ENCODE peak calls at places on chromosome 17, in eight cellular contexts. One of them, this sample, is unnamed.

GRCh38 chr17:65785109-65785508 is 223.7 kb upstream of the AXIN2 start:
- DNase-seq in T-helper 17 cell: no peak
- DNase-seq in stimulated activated CD8-positive, alpha-beta memory T cell treated with anti-CD3 and anti-CD28 coated beads, Interleukin-15, amount 100 ng/mL, for 24 hours: no peak
- DNase-seq in AML-193: peak; percentile 32
- DNase-seq in small intestine: peak; percentile 29
- DNase-seq in renal cortical epithelial cell: peak; percentile 98
- DNase-seq in AG08395: peak; percentile 26
- DNase-seq in activated CD8-positive, alpha-beta T cell treated with anti-CD3 and anti-CD28 coated beads, Interleukin-2, amount 10 ng/mL, durations not matched to agents 7 days and 5 days: no peak
- DNase-seq in this sample: no peak

GRCh38 chr17:76519667-76520066 is 17.8 kb downstream of the CYGB start:
- DNase-seq in T-helper 17 cell: no peak
- DNase-seq in stimulated activated CD8-positive, alpha-beta memory T cell treated with anti-CD3 and anti-CD28 coated beads, Interleukin-15, amount 100 ng/mL, for 24 hours: no peak
- DNase-seq in AML-193: no peak
- DNase-seq in small intestine: no peak
- DNase-seq in renal cortical epithelial cell: no peak
- DNase-seq in AG08395: no peak
- DNase-seq in activated CD8-positive, alpha-beta T cell treated with anti-CD3 and anti-CD28 coated beads, Interleukin-2, amount 10 ng/mL, durations not matched to agents 7 days and 5 days: no peak
- DNase-seq in this sample: no peak

GRCh38 chr17:1060991-1061390 is 64.1 kb downstream of the TIMM22 start:
- DNase-seq in T-helper 17 cell: no peak
- DNase-seq in stimulated activated CD8-positive, alpha-beta memory T cell treated with anti-CD3 and anti-CD28 coated beads, Interleukin-15, amount 100 ng/mL, for 24 hours: no peak
- DNase-seq in AML-193: no peak
- DNase-seq in small intestine: no peak
- DNase-seq in renal cortical epithelial cell: peak; percentile 97
- DNase-seq in AG08395: peak; percentile 99
- DNase-seq in activated CD8-positive, alpha-beta T cell treated with anti-CD3 and anti-CD28 coated beads, Interleukin-2, amount 10 ng/mL, durations not matched to agents 7 days and 5 days: peak; percentile 34
- DNase-seq in this sample: peak; percentile 16

GRCh38 chr17:80866050-80866793 is 125.4 kb upstream of the CHMP6 start:
- DNase-seq in T-helper 17 cell: peak; percentile 34
- DNase-seq in stimulated activated CD8-positive, alpha-beta memory T cell treated with anti-CD3 and anti-CD28 coated beads, Interleukin-15, amount 100 ng/mL, for 24 hours: no peak
- DNase-seq in AML-193: peak; percentile 56
- DNase-seq in small intestine: peak; percentile 56
- DNase-seq in renal cortical epithelial cell: peak; percentile 44
- DNase-seq in AG08395: peak; percentile 79
- DNase-seq in activated CD8-positive, alpha-beta T cell treated with anti-CD3 and anti-CD28 coated beads, Interleukin-2, amount 10 ng/mL, durations not matched to agents 7 days and 5 days: peak; percentile 81
- DNase-seq in this sample: peak; percentile 62

GRCh38 chr17:68437979-68438877 is 19.1 kb downstream of the WIPI1 start:
- DNase-seq in T-helper 17 cell: no peak
- DNase-seq in stimulated activated CD8-positive, alpha-beta memory T cell treated with anti-CD3 and anti-CD28 coated beads, Interleukin-15, amount 100 ng/mL, for 24 hours: no peak
- DNase-seq in AML-193: peak; percentile 66
- DNase-seq in small intestine: peak; percentile 79
- DNase-seq in renal cortical epithelial cell: no peak
- DNase-seq in AG08395: peak; percentile 17
- DNase-seq in activated CD8-positive, alpha-beta T cell treated with anti-CD3 and anti-CD28 coated beads, Interleukin-2, amount 10 ng/mL, durations not matched to agents 7 days and 5 days: peak; percentile 78
- DNase-seq in this sample: no peak

GRCh38 chr17:69031839-69032238 is 28.9 kb downstream of the ABCA9 start:
- DNase-seq in T-helper 17 cell: no peak
- DNase-seq in stimulated activated CD8-positive, alpha-beta memory T cell treated with anti-CD3 and anti-CD28 coated beads, Interleukin-15, amount 100 ng/mL, for 24 hours: no peak
- DNase-seq in AML-193: no peak
- DNase-seq in small intestine: peak; percentile 69
- DNase-seq in renal cortical epithelial cell: no peak
- DNase-seq in AG08395: no peak
- DNase-seq in activated CD8-positive, alpha-beta T cell treated with anti-CD3 and anti-CD28 coated beads, Interleukin-2, amount 10 ng/mL, durations not matched to agents 7 days and 5 days: no peak
- DNase-seq in this sample: no peak

GRCh38 chr17:27480699-27481098 is 24.5 kb downstream of the KSR1 start:
- DNase-seq in T-helper 17 cell: no peak
- DNase-seq in stimulated activated CD8-positive, alpha-beta memory T cell treated with anti-CD3 and anti-CD28 coated beads, Interleukin-15, amount 100 ng/mL, for 24 hours: no peak
- DNase-seq in AML-193: no peak
- DNase-seq in small intestine: no peak
- DNase-seq in renal cortical epithelial cell: no peak
- DNase-seq in AG08395: no peak
- DNase-seq in activated CD8-positive, alpha-beta T cell treated with anti-CD3 and anti-CD28 coated beads, Interleukin-2, amount 10 ng/mL, durations not matched to agents 7 days and 5 days: no peak
- DNase-seq in this sample: no peak

GRCh38 chr17:82367724-82368524 is 3.6 kb upstream of the UTS2R start:
- DNase-seq in T-helper 17 cell: no peak
- DNase-seq in stimulated activated CD8-positive, alpha-beta memory T cell treated with anti-CD3 and anti-CD28 coated beads, Interleukin-15, amount 100 ng/mL, for 24 hours: no peak
- DNase-seq in AML-193: no peak
- DNase-seq in small intestine: no peak
- DNase-seq in renal cortical epithelial cell: no peak
- DNase-seq in AG08395: no peak
- DNase-seq in activated CD8-positive, alpha-beta T cell treated with anti-CD3 and anti-CD28 coated beads, Interleukin-2, amount 10 ng/mL, durations not matched to agents 7 days and 5 days: no peak
- DNase-seq in this sample: peak; percentile 55

GRCh38 chr17:14331200-14331981 is 30.5 kb downstream of the HS3ST3B1 start:
- DNase-seq in T-helper 17 cell: no peak
- DNase-seq in stimulated activated CD8-positive, alpha-beta memory T cell treated with anti-CD3 and anti-CD28 coated beads, Interleukin-15, amount 100 ng/mL, for 24 hours: no peak
- DNase-seq in AML-193: no peak
- DNase-seq in small intestine: no peak
- DNase-seq in renal cortical epithelial cell: no peak
- DNase-seq in AG08395: no peak
- DNase-seq in activated CD8-positive, alpha-beta T cell treated with anti-CD3 and anti-CD28 coated beads, Interleukin-2, amount 10 ng/mL, durations not matched to agents 7 days and 5 days: no peak
- DNase-seq in this sample: no peak

GRCh38 chr17:14741516-14741915 is 440.6 kb downstream of the HS3ST3B1 start:
- DNase-seq in T-helper 17 cell: no peak
- DNase-seq in stimulated activated CD8-positive, alpha-beta memory T cell treated with anti-CD3 and anti-CD28 coated beads, Interleukin-15, amount 100 ng/mL, for 24 hours: no peak
- DNase-seq in AML-193: no peak
- DNase-seq in small intestine: no peak
- DNase-seq in renal cortical epithelial cell: no peak
- DNase-seq in AG08395: no peak
- DNase-seq in activated CD8-positive, alpha-beta T cell treated with anti-CD3 and anti-CD28 coated beads, Interleukin-2, amount 10 ng/mL, durations not matched to agents 7 days and 5 days: no peak
- DNase-seq in this sample: no peak

GRCh38 chr17:29112780-29113295 is 67.4 kb downstream of the MYO18A start:
- DNase-seq in T-helper 17 cell: no peak
- DNase-seq in stimulated activated CD8-positive, alpha-beta memory T cell treated with anti-CD3 and anti-CD28 coated beads, Interleukin-15, amount 100 ng/mL, for 24 hours: no peak
- DNase-seq in AML-193: no peak
- DNase-seq in small intestine: no peak
- DNase-seq in renal cortical epithelial cell: peak; percentile 70
- DNase-seq in AG08395: no peak
- DNase-seq in activated CD8-positive, alpha-beta T cell treated with anti-CD3 and anti-CD28 coated beads, Interleukin-2, amount 10 ng/mL, durations not matched to agents 7 days and 5 days: no peak
- DNase-seq in this sample: no peak

GRCh38 chr17:37701424-37702020 is 43.3 kb downstream of the HNF1B start:
- DNase-seq in T-helper 17 cell: no peak
- DNase-seq in stimulated activated CD8-positive, alpha-beta memory T cell treated with anti-CD3 and anti-CD28 coated beads, Interleukin-15, amount 100 ng/mL, for 24 hours: peak; percentile 6
- DNase-seq in AML-193: peak; percentile 85
- DNase-seq in small intestine: peak; percentile 51
- DNase-seq in renal cortical epithelial cell: no peak
- DNase-seq in AG08395: no peak
- DNase-seq in activated CD8-positive, alpha-beta T cell treated with anti-CD3 and anti-CD28 coated beads, Interleukin-2, amount 10 ng/mL, durations not matched to agents 7 days and 5 days: peak; percentile 65
- DNase-seq in this sample: peak; percentile 8

GRCh38 chr17:45248132-45248936 is 13.6 kb downstream of the SPATA32 start:
- DNase-seq in T-helper 17 cell: peak; percentile 80
- DNase-seq in stimulated activated CD8-positive, alpha-beta memory T cell treated with anti-CD3 and anti-CD28 coated beads, Interleukin-15, amount 100 ng/mL, for 24 hours: no peak
- DNase-seq in AML-193: peak; percentile 24
- DNase-seq in small intestine: peak; percentile 83
- DNase-seq in renal cortical epithelial cell: no peak
- DNase-seq in AG08395: no peak
- DNase-seq in activated CD8-positive, alpha-beta T cell treated with anti-CD3 and anti-CD28 coated beads, Interleukin-2, amount 10 ng/mL, durations not matched to agents 7 days and 5 days: peak; percentile 92
- DNase-seq in this sample: no peak

GRCh38 chr17:1997587-1998425 is 27.3 kb downstream of the RTN4RL1 start:
- DNase-seq in T-helper 17 cell: no peak
- DNase-seq in stimulated activated CD8-positive, alpha-beta memory T cell treated with anti-CD3 and anti-CD28 coated beads, Interleukin-15, amount 100 ng/mL, for 24 hours: no peak
- DNase-seq in AML-193: no peak
- DNase-seq in small intestine: peak; percentile 90
- DNase-seq in renal cortical epithelial cell: peak; percentile 21
- DNase-seq in AG08395: no peak
- DNase-seq in activated CD8-positive, alpha-beta T cell treated with anti-CD3 and anti-CD28 coated beads, Interleukin-2, amount 10 ng/mL, durations not matched to agents 7 days and 5 days: no peak
- DNase-seq in this sample: peak; percentile 41

GRCh38 chr17:28899212-28899815 is 1.8 kb upstream of the FLOT2 start:
- DNase-seq in T-helper 17 cell: no peak
- DNase-seq in stimulated activated CD8-positive, alpha-beta memory T cell treated with anti-CD3 and anti-CD28 coated beads, Interleukin-15, amount 100 ng/mL, for 24 hours: no peak
- DNase-seq in AML-193: peak; percentile 19
- DNase-seq in small intestine: no peak
- DNase-seq in renal cortical epithelial cell: no peak
- DNase-seq in AG08395: no peak
- DNase-seq in activated CD8-positive, alpha-beta T cell treated with anti-CD3 and anti-CD28 coated beads, Interleukin-2, amount 10 ng/mL, durations not matched to agents 7 days and 5 days: no peak
- DNase-seq in this sample: no peak

GRCh38 chr17:36869856-36870617 is 67.2 kb upstream of the LHX1 start:
- DNase-seq in T-helper 17 cell: no peak
- DNase-seq in stimulated activated CD8-positive, alpha-beta memory T cell treated with anti-CD3 and anti-CD28 coated beads, Interleukin-15, amount 100 ng/mL, for 24 hours: no peak
- DNase-seq in AML-193: no peak
- DNase-seq in small intestine: no peak
- DNase-seq in renal cortical epithelial cell: peak; percentile 56
- DNase-seq in AG08395: no peak
- DNase-seq in activated CD8-positive, alpha-beta T cell treated with anti-CD3 and anti-CD28 coated beads, Interleukin-2, amount 10 ng/mL, durations not matched to agents 7 days and 5 days: no peak
- DNase-seq in this sample: no peak

GRCh38 chr17:43714338-43715149 is 44.0 kb downstream of the SOST start:
- DNase-seq in T-helper 17 cell: no peak
- DNase-seq in stimulated activated CD8-positive, alpha-beta memory T cell treated with anti-CD3 and anti-CD28 coated beads, Interleukin-15, amount 100 ng/mL, for 24 hours: no peak
- DNase-seq in AML-193: no peak
- DNase-seq in small intestine: no peak
- DNase-seq in renal cortical epithelial cell: peak; percentile 95
- DNase-seq in AG08395: peak; percentile 59
- DNase-seq in activated CD8-positive, alpha-beta T cell treated with anti-CD3 and anti-CD28 coated beads, Interleukin-2, amount 10 ng/mL, durations not matched to agents 7 days and 5 days: no peak
- DNase-seq in this sample: no peak

GRCh38 chr17:5584971-5585794 is 874 bp upstream of the NLRP1 start:
- DNase-seq in T-helper 17 cell: no peak
- DNase-seq in stimulated activated CD8-positive, alpha-beta memory T cell treated with anti-CD3 and anti-CD28 coated beads, Interleukin-15, amount 100 ng/mL, for 24 hours: no peak
- DNase-seq in AML-193: no peak
- DNase-seq in small intestine: no peak
- DNase-seq in renal cortical epithelial cell: peak; percentile 91
- DNase-seq in AG08395: peak; percentile 88
- DNase-seq in activated CD8-positive, alpha-beta T cell treated with anti-CD3 and anti-CD28 coated beads, Interleukin-2, amount 10 ng/mL, durations not matched to agents 7 days and 5 days: no peak
- DNase-seq in this sample: no peak

GRCh38 chr17:45997166-45997565 is 1.9 kb upstream of the STH start:
- DNase-seq in T-helper 17 cell: no peak
- DNase-seq in stimulated activated CD8-positive, alpha-beta memory T cell treated with anti-CD3 and anti-CD28 coated beads, Interleukin-15, amount 100 ng/mL, for 24 hours: no peak
- DNase-seq in AML-193: no peak
- DNase-seq in small intestine: no peak
- DNase-seq in renal cortical epithelial cell: no peak
- DNase-seq in AG08395: no peak
- DNase-seq in activated CD8-positive, alpha-beta T cell treated with anti-CD3 and anti-CD28 coated beads, Interleukin-2, amount 10 ng/mL, durations not matched to agents 7 days and 5 days: no peak
- DNase-seq in this sample: no peak

GRCh38 chr17:50609376-50610074 is 25.2 kb upstream of the ABCC3 start:
- DNase-seq in T-helper 17 cell: no peak
- DNase-seq in stimulated activated CD8-positive, alpha-beta memory T cell treated with anti-CD3 and anti-CD28 coated beads, Interleukin-15, amount 100 ng/mL, for 24 hours: no peak
- DNase-seq in AML-193: no peak
- DNase-seq in small intestine: no peak
- DNase-seq in renal cortical epithelial cell: no peak
- DNase-seq in AG08395: no peak
- DNase-seq in activated CD8-positive, alpha-beta T cell treated with anti-CD3 and anti-CD28 coated beads, Interleukin-2, amount 10 ng/mL, durations not matched to agents 7 days and 5 days: no peak
- DNase-seq in this sample: peak; percentile 83

GRCh38 chr17:81910840-81911276 is 341 bp downstream of the PCYT2 start:
- DNase-seq in T-helper 17 cell: no peak
- DNase-seq in stimulated activated CD8-positive, alpha-beta memory T cell treated with anti-CD3 and anti-CD28 coated beads, Interleukin-15, amount 100 ng/mL, for 24 hours: no peak
- DNase-seq in AML-193: no peak
- DNase-seq in small intestine: no peak
- DNase-seq in renal cortical epithelial cell: no peak
- DNase-seq in AG08395: no peak
- DNase-seq in activated CD8-positive, alpha-beta T cell treated with anti-CD3 and anti-CD28 coated beads, Interleukin-2, amount 10 ng/mL, durations not matched to agents 7 days and 5 days: peak; percentile 43
- DNase-seq in this sample: peak; percentile 59

GRCh38 chr17:61217878-61218437 is 181.7 kb upstream of the TBX2 start:
- DNase-seq in T-helper 17 cell: no peak
- DNase-seq in stimulated activated CD8-positive, alpha-beta memory T cell treated with anti-CD3 and anti-CD28 coated beads, Interleukin-15, amount 100 ng/mL, for 24 hours: no peak
- DNase-seq in AML-193: no peak
- DNase-seq in small intestine: no peak
- DNase-seq in renal cortical epithelial cell: no peak
- DNase-seq in AG08395: no peak
- DNase-seq in activated CD8-positive, alpha-beta T cell treated with anti-CD3 and anti-CD28 coated beads, Interleukin-2, amount 10 ng/mL, durations not matched to agents 7 days and 5 days: no peak
- DNase-seq in this sample: no peak

GRCh38 chr17:20071824-20072691 is 62.9 kb downstream of the SPECC1 start:
- DNase-seq in T-helper 17 cell: no peak
- DNase-seq in stimulated activated CD8-positive, alpha-beta memory T cell treated with anti-CD3 and anti-CD28 coated beads, Interleukin-15, amount 100 ng/mL, for 24 hours: no peak
- DNase-seq in AML-193: no peak
- DNase-seq in small intestine: no peak
- DNase-seq in renal cortical epithelial cell: no peak
- DNase-seq in AG08395: no peak
- DNase-seq in activated CD8-positive, alpha-beta T cell treated with anti-CD3 and anti-CD28 coated beads, Interleukin-2, amount 10 ng/mL, durations not matched to agents 7 days and 5 days: no peak
- DNase-seq in this sample: no peak

This sample was measured in NCI-H1417.